ENCODE peak calls at places on chromosomes 2 and 18, in four cellular contexts. X, M, J and H are unnamed samples.

GRCh38 chr2:16303761-16304160 is 361.9 kb downstream of the CYRIA start:
- DNase-seq in X (no peak), M (no peak), J (no peak), H (no peak)

GRCh38 chr2:20103514-20103913 is 52.1 kb upstream of the LAPTM4A start:
- DNase-seq in X (no peak), M (no peak), J (no peak), H (no peak)

GRCh38 chr2:12051831-12052230 is 305.4 kb downstream of the LPIN1 start:
- DNase-seq in X (no peak), M (no peak), J (no peak), H (no peak)

GRCh38 chr2:44051948-44052347 is 56.2 kb upstream of the LRPPRC start:
- DNase-seq in X (no peak), M (no peak), J (no peak), H (no peak)

GRCh38 chr2:96916156-96917007 is 46.5 kb upstream of the SEMA4C start:
- DNase-seq in X (no peak), M (no peak), J (no peak), H (no peak)

GRCh38 chr2:181911830-181912229 is 20.3 kb downstream of the ITPRID2 start:
- DNase-seq in X (no peak), M (no peak), J (no peak), H (no peak)

GRCh38 chr2:160419776-160420521 is 73.7 kb downstream of the RBMS1 start:
- DNase-seq in X (no peak), M (no peak), J (no peak), H (no peak)

GRCh38 chr2:43522177-43522576 is 73.7 kb downstream of the THADA start:
- DNase-seq in X (no peak), M (no peak), J (no peak), H (no peak)

GRCh38 chr2:17156086-17156485 is 362.2 kb downstream of the RAD51AP2 start:
- DNase-seq in X (no peak), M (no peak), J (no peak), H (no peak)

GRCh38 chr18:9698497-9698896 is 9.6 kb upstream of the RAB31 start:
- DNase-seq in X (no peak), M (no peak), J (no peak), H (no peak)

GRCh38 chr2:181036848-181037603 is 56.6 kb downstream of the UBE2E3 start:
- DNase-seq in X (no peak), M (no peak), J (peak), H (no peak)

GRCh38 chr2:110204408-110205385 is at the start of gene NPHP1:
- DNase-seq in X (peak), M (peak), J (peak), H (peak)

GRCh38 chr18:79485788-79486355 is 90.1 kb downstream of the NFATC1 start:
- DNase-seq in X (no peak), M (no peak), J (peak), H (no peak)

GRCh38 chr2:75098856-75099255 is 100.5 kb downstream of the TACR1 start:
- DNase-seq in X (no peak), M (no peak), J (no peak), H (no peak)

GRCh38 chr18:49976810-49977209 is 163.5 kb upstream of the ACAA2 start:
- DNase-seq in X (no peak), M (no peak), J (no peak), H (no peak)